ENCODE peak calls at places on chromosome 6, in seven cellular contexts. R is HCT116, C is activated B cell treated with CpG ODN at 0.5 μM for 24 hours, M is psoas muscle, Q is keratinocyte, K is epithelial cell of esophagus, J is cardiac fibroblast. I is an unnamed sample.
A peak's percentile ranks its signal among the peaks of the same experiment; 100 is the strongest.

GRCh38 chr6:163564536-163564935 is 150.0 kb downstream of the QKI start:
- DNase-seq in R (no peak), C (no peak), M (no peak), Q (no peak), K (no peak), J (no peak), I (no peak)

GRCh38 chr6:5119090-5119951 is 34.2 kb downstream of the PPP1R3G start:
- DNase-seq in R (no peak), C (no peak), M (no peak), Q (no peak), K (no peak), J (no peak), I (no peak)

GRCh38 chr6:168926306-168926705 is 327.3 kb downstream of the THBS2 start:
- DNase-seq in R (no peak), C (no peak), M (no peak), Q (no peak), K (no peak), J (no peak), I (no peak)

GRCh38 chr6:160883999-160884398 is 107.6 kb upstream of the MAP3K4 start:
- DNase-seq in R (no peak), C (no peak), M (no peak), Q (no peak), K (no peak), J (no peak), I (no peak)

GRCh38 chr6:157755752-157756411 is 67.2 kb upstream of the SNX9 start:
- DNase-seq in R (no peak), C (no peak), M (no peak), Q (no peak), K (no peak), J (no peak), I (peak; percentile 92)

GRCh38 chr6:105045546-105045945 is 88.6 kb downstream of the LIN28B start:
- DNase-seq in R (no peak), C (no peak), M (no peak), Q (no peak), K (peak; percentile 85), J (peak; percentile 78), I (no peak)

GRCh38 chr6:84549912-84550311 is 214.5 kb downstream of the TBX18 start:
- DNase-seq in R (no peak), C (no peak), M (no peak), Q (no peak), K (no peak), J (peak; percentile 4), I (no peak)

GRCh38 chr6:15421945-15422733 is 176.3 kb downstream of the JARID2 start:
- DNase-seq in R (no peak), C (no peak), M (no peak), Q (no peak), K (no peak), J (no peak), I (peak; percentile 73)

GRCh38 chr6:18386302-18386976 is 711 bp upstream of the RNF144B start:
- DNase-seq in R (no peak), C (no peak), M (peak; percentile 73), Q (no peak), K (peak; percentile 41), J (peak; percentile 55), I (no peak)

GRCh38 chr6:144543006-144543871 is 258.1 kb downstream of the UTRN start:
- DNase-seq in R (peak; percentile 32), C (no peak), M (no peak), Q (no peak), K (peak; percentile 37), J (peak; percentile 68), I (peak; percentile 11)

GRCh38 chr6:13624871-13625288 is 9.7 kb downstream of the NOL7 start:
- DNase-seq in R (peak; percentile 47), C (no peak), M (no peak), Q (no peak), K (peak; percentile 56), J (peak; percentile 64), I (peak; percentile 37)

GRCh38 chr6:160978141-160978926 is 13.2 kb upstream of the MAP3K4 start:
- DNase-seq in R (no peak), C (no peak), M (no peak), Q (no peak), K (peak; percentile 71), J (peak; percentile 52), I (no peak)

DNA sequence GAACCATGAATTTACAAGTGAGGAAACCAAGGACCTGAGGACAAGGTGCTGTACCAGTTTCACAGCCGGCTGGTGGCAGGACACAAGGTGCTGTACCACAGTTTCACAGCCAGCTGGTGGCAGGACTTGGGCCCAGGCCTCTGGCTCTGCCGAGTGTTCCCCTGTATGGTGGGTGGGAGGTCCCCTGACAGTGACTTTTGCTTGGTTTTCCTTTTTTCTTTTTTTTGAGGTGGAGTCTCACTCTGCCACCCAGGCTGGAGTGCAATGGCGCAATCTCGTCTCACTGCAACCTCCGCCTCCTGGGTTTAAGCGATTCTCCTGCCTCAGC is 212.4 kb downstream of the LY86 start:
- DNase-seq in R (no peak), C (no peak), M (no peak), Q (no peak), K (no peak), J (no peak), I (no peak)
- TF ChIP-seq CTCF in R (no peak), C (no peak), M (no peak), Q (no peak), K (no peak), J (no peak), I (no peak)

GRCh38 chr6:150887978-150888563 is 22.6 kb downstream of the MTHFD1L start:
- DNase-seq in R (no peak), C (no peak), M (no peak), Q (no peak), K (no peak), J (no peak), I (no peak)

GRCh38 chr6:150891886-150892485 is 26.5 kb downstream of the MTHFD1L start:
- DNase-seq in R (peak; percentile 64), C (peak; percentile 21), M (peak; percentile 73), Q (peak; percentile 48), K (peak; percentile 78), J (peak; percentile 88), I (peak; percentile 68)

GRCh38 chr6:150894191-150894744 is 28.8 kb downstream of the MTHFD1L start:
- DNase-seq in R (no peak), C (no peak), M (no peak), Q (no peak), K (no peak), J (no peak), I (no peak)

GRCh38 chr6:150886155-150886554 is 20.7 kb downstream of the MTHFD1L start:
- DNase-seq in R (no peak), C (no peak), M (no peak), Q (no peak), K (no peak), J (no peak), I (no peak)

DNA sequence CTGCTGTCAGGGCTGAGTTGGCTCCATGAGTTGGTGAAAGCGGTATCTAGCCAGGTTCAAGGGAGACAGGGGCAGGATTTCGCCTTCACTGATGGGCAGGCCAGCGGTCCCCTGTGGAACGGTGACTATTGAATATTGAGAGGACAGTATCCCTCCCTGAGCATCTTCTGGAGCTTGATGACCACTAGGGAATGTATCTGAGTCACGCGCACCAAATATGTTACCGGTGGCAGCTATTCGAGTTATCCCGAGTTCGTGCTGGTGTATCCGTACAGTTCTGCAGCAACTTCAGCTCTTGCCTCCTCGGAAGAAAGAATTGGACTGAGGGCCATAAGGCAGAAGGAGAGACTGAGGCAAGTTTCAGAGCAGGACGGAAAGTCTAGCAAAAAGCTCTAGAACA is 24.8 kb downstream of the MTHFD1L start:
- DNase-seq in R (no peak), C (no peak), M (no peak), Q (no peak), K (no peak), J (no peak), I (no peak)
- TF ChIP-seq CTCF in R (no peak), C (no peak), M (no peak), Q (no peak), K (no peak), J (no peak), I (no peak)

GRCh38 chr6:23647045-23647444 is 479.0 kb upstream of the NRSN1 start:
- DNase-seq in R (no peak), C (no peak), M (no peak), Q (no peak), K (no peak), J (no peak), I (no peak)
- TF ChIP-seq CTCF in R (no peak), C (no peak), M (no peak), Q (no peak), K (no peak), J (no peak), I (no peak)

GRCh38 chr6:110626442-110626841 is 150.0 kb upstream of the SLC22A16 start:
- DNase-seq in R (no peak), C (no peak), M (no peak), Q (no peak), K (no peak), J (no peak), I (no peak)
- TF ChIP-seq CTCF in R (no peak), C (no peak), M (no peak), Q (no peak), K (no peak), J (no peak), I (no peak)

GRCh38 chr6:3402310-3403243 is 54.3 kb downstream of the SLC22A23 start:
- DNase-seq in R (no peak), C (no peak), M (no peak), Q (peak; percentile 89), K (peak; percentile 96), J (no peak), I (no peak)
- TF ChIP-seq CTCF in R (no peak), C (no peak), M (no peak), Q (peak; percentile 54), K (peak; percentile 62), J (no peak), I (no peak)

DNA sequence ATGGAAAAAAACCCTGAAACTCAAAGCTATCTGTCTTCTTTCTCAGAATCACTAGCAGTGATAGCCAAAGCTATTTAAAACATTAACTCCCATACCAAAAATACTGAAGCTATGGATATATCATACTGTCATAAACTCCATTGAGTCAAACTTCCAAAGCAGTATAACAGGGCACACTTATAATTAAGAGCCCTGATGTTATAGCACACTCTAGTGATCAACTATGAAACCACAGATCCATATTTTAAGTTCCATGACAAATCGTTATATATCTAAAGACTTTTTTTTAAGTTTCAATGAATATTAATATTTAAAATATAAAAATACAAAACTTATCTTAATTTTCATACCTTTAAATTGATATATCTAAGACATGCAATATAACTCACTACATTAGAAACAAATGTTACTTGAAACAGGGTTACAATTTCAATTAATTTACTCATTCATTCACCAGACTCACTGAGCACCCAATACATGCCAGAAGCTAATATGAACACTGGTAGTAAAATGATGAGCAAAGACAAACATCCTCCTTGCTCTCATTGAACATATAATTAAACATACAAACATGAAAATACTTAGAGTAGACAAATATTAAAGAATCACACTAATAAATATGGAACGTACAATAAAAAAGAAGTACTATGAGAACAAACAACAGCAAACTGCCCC is 69.3 kb downstream of the IBTK start:
- DNase-seq in R (no peak), C (no peak), M (no peak), Q (no peak), K (peak; percentile 39), J (peak; percentile 75), I (no peak)
- TF ChIP-seq CTCF in R (peak; percentile 32), C (no peak), M (peak; percentile 40), Q (peak; percentile 30), K (peak; percentile 49), J (peak; percentile 59), I (no peak)

GRCh38 chr6:86859513-86859912 is 77.8 kb upstream of the HTR1E start:
- DNase-seq in R (no peak), C (no peak), M (no peak), Q (no peak), K (no peak), J (no peak), I (no peak)
- TF ChIP-seq CTCF in R (no peak), C (no peak), M (no peak), Q (no peak), K (no peak), J (no peak), I (no peak)